ENCODE peak calls at places on chromosome 7, in ten cellular contexts. A, Y, R, W, P, I, K, M, V and U are unnamed samples.

GRCh38 chr7:157426463-157427301 is 89.9 kb downstream of the DNAJB6 start:
- DNase-seq in V (no peak), P (no peak), Y (no peak), M (no peak), K (no peak), W (no peak), A (no peak), R (peak), I (no peak), U (no peak)

GRCh38 chr7:131289051-131289450 is 38.6 kb upstream of the MKLN1 start:
- DNase-seq in A (no peak), I (no peak), M (no peak), R (no peak), W (no peak), K (no peak), V (no peak), P (no peak), Y (no peak), U (no peak)

GRCh38 chr7:77439572-77439971 is 23.4 kb upstream of the GSAP start:
- DNase-seq in Y (peak), V (no peak), A (peak), I (peak), M (no peak), P (no peak), R (peak), K (peak), W (peak), U (no peak)

GRCh38 chr7:105989686-105990085 is 26.6 kb downstream of the CDHR3 start:
- DNase-seq in P (no peak), V (no peak), K (no peak), Y (no peak), A (no peak), W (no peak), M (no peak), R (no peak), I (no peak), U (no peak)

GRCh38 chr7:87173456-87173855 is 21.2 kb downstream of the DMTF1 start:
- DNase-seq in V (no peak), K (no peak), I (no peak), M (no peak), Y (no peak), W (peak), A (no peak), P (no peak), R (no peak), U (no peak)

GRCh38 chr7:105131033-105131656 is 117.1 kb downstream of the KMT2E start:
- DNase-seq in P (no peak), K (no peak), R (no peak), Y (no peak), V (peak), A (no peak), W (no peak), M (peak), I (no peak), U (no peak)

GRCh38 chr7:43303740-43304241 is 191.3 kb downstream of the HECW1 start:
- DNase-seq in Y (no peak), P (no peak), M (peak), W (no peak), K (no peak), V (no peak), A (no peak), R (no peak), I (no peak), U (no peak)

GRCh38 chr7:106143711-106144347 is 31.7 kb upstream of the SYPL1 start:
- DNase-seq in K (no peak), R (no peak), V (no peak), Y (no peak), I (no peak), P (peak), A (no peak), W (no peak), M (no peak), U (no peak)

GRCh38 chr7:43649755-43650274 is 66.9 kb downstream of the STK17A start:
- DNase-seq in V (peak), W (no peak), K (peak), A (no peak), I (no peak), P (peak), Y (peak), M (peak), R (no peak), U (no peak)

GRCh38 chr7:30865821-30866220 is 45.8 kb upstream of the AQP1 start:
- DNase-seq in Y (no peak), P (no peak), V (no peak), A (no peak), K (no peak), R (no peak), I (no peak), W (no peak), M (no peak), U (no peak)

GRCh38 chr7:44116789-44117666 is 6.3 kb downstream of the POLD2 start:
- DNase-seq in K (no peak), M (no peak), W (no peak), R (no peak), Y (no peak), P (no peak), A (no peak), V (no peak), I (no peak), U (no peak)

GRCh38 chr7:138979988-138980574 is 1.1 kb downstream of the KIAA1549 start:
- DNase-seq in R (no peak), I (no peak), P (no peak), M (no peak), V (no peak), K (no peak), Y (no peak), W (no peak), A (no peak), U (no peak)

GRCh38 chr7:82039621-82040020 is 269.8 kb upstream of the HGF start:
- DNase-seq in P (no peak), V (no peak), M (no peak), A (no peak), W (no peak), K (no peak), I (no peak), Y (no peak), R (no peak), U (no peak)

GRCh38 chr7:66639773-66640172 is 11.1 kb downstream of the KCTD7 start:
- DNase-seq in A (no peak), Y (no peak), V (no peak), I (no peak), P (no peak), K (no peak), M (no peak), W (no peak), R (no peak), U (no peak)

GRCh38 chr7:69932034-69932628 is 333.9 kb downstream of the AUTS2 start:
- DNase-seq in M (no peak), A (peak), W (peak), K (no peak), R (no peak), V (no peak), P (peak), Y (peak), I (no peak), U (peak)
- TF ChIP-seq CTCF in M (peak), A (peak), W (peak), K (no peak), R (peak), V (peak), P (peak), Y (no peak), I (peak), U (peak)

GRCh38 chr7:10128748-10129147 is 844.9 kb upstream of the PHF14 start:
- DNase-seq in I (no peak), W (peak), R (no peak), K (peak), M (no peak), P (no peak), V (no peak), A (no peak), Y (no peak), U (peak)
- TF ChIP-seq CTCF in I (no peak), W (peak), R (peak), K (peak), M (no peak), P (peak), V (no peak), A (no peak), Y (no peak), U (peak)

GRCh38 chr7:55250313-55250712 is 114.8 kb upstream of the LANCL2 start:
- DNase-seq in M (no peak), I (no peak), Y (no peak), V (no peak), A (no peak), R (no peak), W (peak), P (no peak), K (peak), U (peak)
- TF ChIP-seq CTCF in M (peak), I (no peak), Y (no peak), V (no peak), A (peak), R (peak), W (peak), P (peak), K (peak), U (peak)

GRCh38 chr7:128945668-128946366 is 8.1 kb downstream of the IRF5 start:
- DNase-seq in W (no peak), P (no peak), V (peak), Y (no peak), I (no peak), K (no peak), M (no peak), R (no peak), A (no peak), U (no peak)

GRCh38 chr7:128948312-128948973 is 10.7 kb downstream of the IRF5 start:
- DNase-seq in K (no peak), P (no peak), A (no peak), W (no peak), V (no peak), R (no peak), I (no peak), Y (peak), M (no peak), U (no peak)

GRCh38 chr7:128947854-128948253 is 10.1 kb downstream of the IRF5 start:
- DNase-seq in I (no peak), A (no peak), P (no peak), K (no peak), M (no peak), W (no peak), V (no peak), R (no peak), Y (no peak), U (no peak)

GRCh38 chr7:128948976-128949760 is 11.4 kb downstream of the IRF5 start:
- DNase-seq in K (no peak), Y (peak), M (no peak), R (no peak), I (no peak), P (no peak), A (no peak), W (no peak), V (no peak), U (no peak)

GRCh38 chr7:128946936-128947830 is 9.5 kb downstream of the IRF5 start:
- DNase-seq in W (no peak), V (peak), R (no peak), A (no peak), Y (no peak), I (no peak), K (peak), P (no peak), M (no peak), U (no peak)
- TF ChIP-seq CTCF in W (no peak), V (no peak), R (peak), A (no peak), Y (no peak), I (no peak), K (peak), P (peak), M (peak), U (peak)

GRCh38 chr7:101126651-101127459 is at the start of gene SERPINE1:
- DNase-seq in Y (peak), R (peak), A (peak), K (no peak), P (peak), I (peak), M (peak), W (peak), V (peak), U (peak)
- TF ChIP-seq CTCF in Y (no peak), R (peak), A (peak), K (no peak), P (peak), I (no peak), M (no peak), W (peak), V (no peak), U (no peak)

DNA sequence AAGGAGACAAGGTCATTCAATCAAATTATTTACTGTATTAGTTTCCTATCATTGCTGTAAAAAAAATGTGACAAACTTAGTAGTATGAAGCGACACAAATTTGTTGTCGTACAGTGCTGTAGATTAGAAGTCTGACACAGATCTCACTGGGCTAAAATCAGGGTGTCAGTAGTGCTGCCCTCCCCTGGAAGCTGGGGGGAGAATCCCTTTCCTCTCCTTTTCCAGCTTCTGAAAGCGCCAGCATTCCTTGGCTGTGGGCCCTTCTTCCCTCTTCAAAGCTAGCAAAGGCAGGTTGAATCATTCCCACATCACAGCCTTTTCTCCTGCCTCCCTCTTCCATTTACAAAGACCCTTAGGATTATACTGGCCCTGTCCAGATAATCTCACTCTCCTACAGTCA is 28.0 kb downstream of the VPS41 start:
- DNase-seq in W (no peak), Y (no peak), K (no peak), V (no peak), A (no peak), M (no peak), I (no peak), R (no peak), P (no peak), U (no peak)
- TF ChIP-seq CTCF in W (no peak), Y (no peak), K (no peak), V (no peak), A (no peak), M (no peak), I (no peak), R (no peak), P (no peak), U (no peak)

GRCh38 chr7:23530355-23530754 is 1.4 kb downstream of the TRA2A start:
- DNase-seq in R (no peak), P (peak), V (peak), Y (peak), K (peak), A (no peak), W (peak), M (peak), I (no peak), U (no peak)
- TF ChIP-seq CTCF in R (peak), P (peak), V (no peak), Y (no peak), K (peak), A (no peak), W (no peak), M (no peak), I (no peak), U (no peak)

GRCh38 chr7:34748244-34749039 is 90.4 kb downstream of the NPSR1 start:
- DNase-seq in I (peak), A (peak), R (peak), Y (no peak), P (no peak), K (peak), V (no peak), W (peak), M (no peak), U (no peak)
- TF ChIP-seq CTCF in I (no peak), A (no peak), R (no peak), Y (no peak), P (no peak), K (no peak), V (no peak), W (no peak), M (no peak), U (no peak)